ENCODE peak calls at places on chromosome 20, in four cellular contexts. T is K562, X is HepG2, R is GM12878. I is an unnamed sample.

GRCh38 chr20:10864076-10864672 is 190.4 kb upstream of the JAG1 start:
- DNase-seq in T (no peak), X (no peak), R (no peak), I (no peak)

GRCh38 chr20:59808729-59809381 is 124.6 kb downstream of the SYCP2 start:
- DNase-seq in T (no peak), X (no peak), R (no peak), I (no peak)

GRCh38 chr20:9628166-9628565 is 113.8 kb downstream of the LAMP5 start:
- DNase-seq in T (no peak), X (no peak), R (no peak), I (no peak)

GRCh38 chr20:52889225-52889624 is 82.9 kb upstream of the TSHZ2 start:
- DNase-seq in T (no peak), X (no peak), R (no peak), I (no peak)

GRCh38 chr20:23115823-23116222 is 29.7 kb upstream of the CD93 start:
- DNase-seq in T (no peak), X (no peak), R (peak; percentile 33), I (no peak)

GRCh38 chr20:62914970-62915457 is 11.3 kb downstream of the DIDO1 start:
- DNase-seq in T (no peak), X (peak; percentile 77), R (no peak), I (peak; percentile 37)

GRCh38 chr20:63309261-63310071 is 16.5 kb downstream of the COL20A1 start:
- DNase-seq in T (peak; percentile 64), X (peak; percentile 41), R (no peak), I (peak; percentile 74)

GRCh38 chr20:63968136-63968927 is 1.4 kb downstream of the ZNF512B start:
- DNase-seq in T (no peak), X (no peak), R (no peak), I (no peak)

GRCh38 chr20:56607061-56607704 is 21.9 kb upstream of the TFAP2C start:
- DNase-seq in T (no peak), X (no peak), R (no peak), I (no peak)

GRCh38 chr20:1929460-1929859 is 34.3 kb downstream of the SIRPA start:
- DNase-seq in T (no peak), X (no peak), R (no peak), I (no peak)

GRCh38 chr20:63457737-63458136 is 14.7 kb downstream of the KCNQ2 start:
- DNase-seq in T (no peak), X (no peak), R (no peak), I (no peak)

GRCh38 chr20:11204926-11205768 is 531.3 kb upstream of the JAG1 start:
- DNase-seq in T (no peak), X (peak; percentile 71), R (peak; percentile 50), I (peak; percentile 36)

GRCh38 chr20:17226410-17227198 is at the start of gene PCSK2:
- DNase-seq in T (peak; percentile 40), X (no peak), R (no peak), I (peak; percentile 71)

GRCh38 chr20:36872857-36873256 is 3.1 kb upstream of the TLDC2 start:
- DNase-seq in T (no peak), X (no peak), R (no peak), I (no peak)

GRCh38 chr20:63092660-63093215 is 86.0 kb upstream of the BHLHE23 start:
- DNase-seq in T (no peak), X (no peak), R (no peak), I (no peak)

GRCh38 chr20:58630063-58630462 is 21.0 kb upstream of the STX16 start:
- DNase-seq in T (no peak), X (no peak), R (no peak), I (no peak)

GRCh38 chr20:58634818-58635665 is 16.0 kb upstream of the STX16 start:
- DNase-seq in T (peak; percentile 38), X (no peak), R (no peak), I (no peak)

GRCh38 chr20:58634121-58634817 is 16.8 kb upstream of the STX16 start:
- DNase-seq in T (no peak), X (no peak), R (no peak), I (no peak)

GRCh38 chr20:58636396-58636982 is 14.6 kb upstream of the STX16 start:
- DNase-seq in T (no peak), X (no peak), R (no peak), I (no peak)

GRCh38 chr20:58633161-58634035 is 17.7 kb upstream of the STX16 start:
- DNase-seq in T (no peak), X (no peak), R (no peak), I (no peak)
- TF ChIP-seq TARDBP in T (no peak), X (no peak), R (no peak), I (no peak)

DNA sequence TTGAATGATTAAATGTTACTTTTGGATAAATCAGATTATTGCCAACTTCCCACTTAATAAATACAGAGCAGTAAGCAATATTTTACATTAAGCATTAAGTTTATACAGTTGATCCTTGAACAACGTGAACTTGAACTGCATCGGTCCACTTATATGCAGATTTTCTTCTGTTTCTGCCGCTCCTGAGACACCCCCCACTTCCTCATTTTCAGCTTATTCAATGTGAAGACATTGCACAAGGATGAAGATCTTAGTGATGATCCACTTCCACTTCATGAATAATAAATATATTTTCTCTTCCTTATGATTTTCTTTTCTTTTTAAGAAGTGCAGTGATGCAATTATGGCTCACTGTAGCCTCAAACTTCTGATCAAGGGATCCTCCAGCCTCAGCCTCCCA is 167.2 kb downstream of the LINC00237 start:
- DNase-seq in T (no peak), X (no peak), R (no peak), I (no peak)
- TF ChIP-seq TARDBP in T (no peak), X (no peak), R (no peak), I (no peak)

GRCh38 chr20:61356171-61356570 is 104.1 kb downstream of the CDH4 start:
- DNase-seq in T (no peak), X (no peak), R (no peak), I (no peak)

GRCh38 chr20:61355096-61355495 is 103.0 kb downstream of the CDH4 start:
- DNase-seq in T (no peak), X (no peak), R (no peak), I (no peak)

GRCh38 chr20:61354501-61354900 is 102.4 kb downstream of the CDH4 start:
- DNase-seq in T (no peak), X (no peak), R (no peak), I (no peak)

GRCh38 chr20:61357119-61357518 is 105.1 kb downstream of the CDH4 start:
- DNase-seq in T (no peak), X (no peak), R (no peak), I (no peak)

GRCh38 chr20:61355585-61355984 is 103.5 kb downstream of the CDH4 start:
- DNase-seq in T (no peak), X (no peak), R (no peak), I (no peak)
- TF ChIP-seq TARDBP in T (no peak), X (no peak), R (no peak), I (no peak)

DNA sequence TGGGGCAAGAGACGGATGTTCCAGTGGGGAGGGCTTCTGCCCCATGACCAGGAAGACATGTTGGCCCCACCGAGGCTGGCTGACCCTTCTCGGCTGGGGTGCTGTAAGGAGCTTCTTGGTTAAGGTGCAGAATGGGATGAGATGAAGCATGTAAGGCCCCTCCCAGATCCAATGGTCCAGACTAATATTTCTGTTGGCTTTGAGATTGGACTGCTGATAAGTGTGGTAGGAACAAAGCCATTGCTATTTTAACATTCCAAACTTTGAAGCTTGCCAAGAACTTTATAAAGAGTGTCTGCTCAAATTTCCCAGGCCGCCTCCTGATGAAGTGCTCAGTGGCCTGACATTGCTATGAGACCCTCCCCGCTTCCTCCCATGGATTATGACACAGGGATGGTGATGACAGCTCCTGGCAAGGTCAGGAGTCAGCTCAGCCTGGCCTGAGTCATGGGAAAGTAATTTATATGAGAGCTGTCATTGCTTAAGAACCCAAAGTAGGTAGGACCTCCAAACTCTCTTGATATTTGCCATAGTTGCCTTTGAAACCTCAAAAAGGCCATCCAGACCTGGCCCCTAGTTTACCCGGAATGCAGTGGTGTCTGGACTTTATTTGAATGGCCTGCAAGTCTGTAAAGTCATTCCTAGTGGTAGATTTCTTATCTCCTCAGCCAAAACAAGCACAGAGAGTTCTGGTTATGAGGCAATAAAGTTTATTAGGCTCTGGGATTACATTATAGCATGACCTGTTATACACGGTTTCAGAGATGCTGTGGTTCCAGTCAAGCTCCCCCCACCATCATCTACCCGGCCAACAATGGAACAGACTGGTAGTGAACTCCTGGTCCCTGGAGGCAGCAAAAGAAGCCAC is 55.2 kb downstream of the TGM2 start:
- DNase-seq in T (no peak), X (peak; percentile 99), R (no peak), I (peak; percentile 27)
- TF ChIP-seq TARDBP in T (no peak), X (no peak), R (no peak), I (no peak)

DNA sequence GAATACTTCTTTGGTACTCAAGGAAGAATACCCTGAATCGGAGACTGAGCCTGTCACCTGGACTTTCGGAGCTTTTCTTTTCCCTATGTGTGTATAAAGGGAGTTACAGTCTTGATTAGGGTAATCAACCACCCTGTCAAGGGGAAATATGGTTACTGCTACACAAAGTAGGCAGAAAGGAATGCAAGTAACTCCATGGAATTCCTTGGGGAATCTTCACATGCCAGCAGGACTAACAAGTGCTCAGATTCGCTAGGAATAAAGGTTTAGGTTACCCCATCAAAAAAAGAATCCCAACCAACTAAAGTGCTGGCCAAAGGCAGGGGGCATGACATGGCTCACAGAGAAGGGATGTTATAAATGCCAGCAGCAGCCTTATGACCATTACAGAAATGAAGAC is 10.4 kb downstream of the KCNS1 start:
- DNase-seq in T (no peak), X (no peak), R (no peak), I (no peak)
- TF ChIP-seq TARDBP in T (no peak), X (no peak), R (no peak), I (no peak)

DNA sequence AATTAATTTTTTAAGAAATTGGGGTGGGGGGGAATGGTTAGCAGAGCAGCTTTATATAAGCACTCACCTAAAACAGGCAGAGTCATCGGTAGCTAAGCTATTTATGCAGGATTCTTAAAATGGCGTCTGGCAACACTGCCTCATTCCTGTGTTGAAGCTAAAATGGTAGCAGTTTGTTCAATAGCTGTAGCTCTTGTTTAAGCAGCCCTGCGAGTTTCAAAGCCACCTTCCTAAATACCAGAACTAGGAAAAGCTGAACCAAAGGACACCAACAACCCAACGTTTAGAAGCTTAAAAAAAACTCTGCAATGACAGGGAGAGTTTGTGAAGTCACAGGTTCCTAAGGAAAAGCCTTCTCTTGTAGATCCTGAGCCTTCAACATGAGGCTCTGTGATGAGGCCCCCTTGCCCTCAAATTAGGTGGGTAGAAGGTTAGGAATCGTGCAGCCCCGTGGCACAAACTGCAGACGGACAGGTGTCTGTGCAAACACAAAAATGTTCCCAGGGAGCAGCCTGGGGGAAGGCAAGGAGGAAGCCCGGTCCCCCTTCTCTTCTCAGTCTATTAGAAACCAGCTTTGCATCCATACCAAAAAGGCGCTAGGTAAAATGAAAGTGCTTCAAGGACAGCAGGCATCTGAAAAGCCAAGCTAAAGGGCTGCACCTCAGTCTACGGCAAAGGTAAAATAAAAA is 4.7 kb downstream of the ZMYND8 start:
- DNase-seq in T (no peak), X (no peak), R (no peak), I (no peak)
- TF ChIP-seq TARDBP in T (no peak), X (no peak), R (no peak), I (no peak)

DNA sequence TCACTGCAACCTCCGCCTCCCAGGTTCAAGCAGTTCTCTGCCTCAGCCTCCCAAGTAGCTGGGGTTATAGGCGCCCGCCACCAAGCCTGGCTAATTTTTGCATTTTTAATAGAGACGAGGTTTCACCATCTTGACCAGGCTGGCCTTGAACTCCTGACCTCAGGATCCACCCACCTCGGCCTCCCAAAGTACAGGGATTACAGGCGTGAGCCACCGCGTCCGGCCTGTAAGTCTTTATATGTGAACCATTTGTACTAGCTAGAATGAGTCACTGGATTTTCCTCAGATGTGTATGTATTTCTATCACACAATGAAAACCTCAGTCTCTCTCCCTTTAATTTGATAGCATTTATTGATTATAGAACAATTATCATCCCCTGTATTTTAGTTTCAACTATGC is 34.0 kb downstream of the ITCH start:
- DNase-seq in T (no peak), X (no peak), R (no peak), I (no peak)
- TF ChIP-seq TARDBP in T (no peak), X (no peak), R (no peak), I (no peak)

I was measured in HEK293T.